ENCODE peak calls at places on chromosomes 1 and 21, in seven cellular contexts. One of them, this sample, is unnamed.
A peak's percentile ranks its signal among the peaks of the same experiment; 100 is the strongest.

GRCh38 chr1:245687636-245688535 is 533.1 kb downstream of the KIF26B start:
- DNase-seq in ovary: no peak
- DNase-seq in transverse colon: no peak
- DNase-seq in breast epithelium: no peak
- DNase-seq in uterus: no peak
- DNase-seq in spleen: peak; percentile 75
- DNase-seq in prostate gland: no peak
- DNase-seq in this sample: no peak

GRCh38 chr1:154407021-154407865 is 2.1 kb downstream of the IL6R start:
- DNase-seq in prostate gland: peak; percentile 77
- DNase-seq in breast epithelium: no peak
- DNase-seq in ovary: no peak
- DNase-seq in spleen: no peak
- DNase-seq in uterus: no peak
- DNase-seq in transverse colon: no peak
- DNase-seq in this sample: peak; percentile 78

GRCh38 chr1:204450461-204451257 is 39.0 kb upstream of the PPP1R15B start:
- DNase-seq in prostate gland: peak; percentile 46
- DNase-seq in ovary: no peak
- DNase-seq in uterus: no peak
- DNase-seq in breast epithelium: no peak
- DNase-seq in transverse colon: peak; percentile 92
- DNase-seq in spleen: peak; percentile 62
- DNase-seq in this sample: peak; percentile 71

GRCh38 chr1:54804471-54805132 is 3.5 kb upstream of the TTC22 start:
- DNase-seq in transverse colon: peak; percentile 44
- DNase-seq in ovary: no peak
- DNase-seq in breast epithelium: no peak
- DNase-seq in spleen: no peak
- DNase-seq in prostate gland: no peak
- DNase-seq in uterus: no peak
- DNase-seq in this sample: no peak

GRCh38 chr1:165551469-165551868 is 7.7 kb downstream of the LRRC52 start:
- DNase-seq in spleen: no peak
- DNase-seq in transverse colon: no peak
- DNase-seq in ovary: no peak
- DNase-seq in uterus: no peak
- DNase-seq in breast epithelium: no peak
- DNase-seq in prostate gland: no peak
- DNase-seq in this sample: no peak

GRCh38 chr1:218587890-218588289 is 242.8 kb downstream of the TGFB2 start:
- DNase-seq in breast epithelium: no peak
- DNase-seq in spleen: no peak
- DNase-seq in ovary: no peak
- DNase-seq in transverse colon: no peak
- DNase-seq in uterus: no peak
- DNase-seq in prostate gland: no peak
- DNase-seq in this sample: no peak

GRCh38 chr1:222171005-222171404 is 376.9 kb downstream of the HHIPL2 start:
- DNase-seq in spleen: no peak
- DNase-seq in uterus: no peak
- DNase-seq in ovary: no peak
- DNase-seq in breast epithelium: no peak
- DNase-seq in prostate gland: no peak
- DNase-seq in transverse colon: no peak
- DNase-seq in this sample: no peak

GRCh38 chr21:29240136-29240535 is 58.6 kb upstream of the BACH1 start:
- DNase-seq in transverse colon: no peak
- DNase-seq in breast epithelium: no peak
- DNase-seq in prostate gland: no peak
- DNase-seq in ovary: no peak
- DNase-seq in uterus: no peak
- DNase-seq in spleen: no peak
- DNase-seq in this sample: no peak

GRCh38 chr21:27108228-27108627 is 141.3 kb upstream of the ADAMTS5 start:
- DNase-seq in breast epithelium: no peak
- DNase-seq in transverse colon: no peak
- DNase-seq in ovary: no peak
- DNase-seq in prostate gland: no peak
- DNase-seq in spleen: no peak
- DNase-seq in uterus: no peak
- DNase-seq in this sample: no peak

GRCh38 chr1:87435484-87435883 is 106.8 kb downstream of the LMO4 start:
- DNase-seq in spleen: no peak
- DNase-seq in uterus: no peak
- DNase-seq in breast epithelium: no peak
- DNase-seq in ovary: peak; percentile 18
- DNase-seq in transverse colon: no peak
- DNase-seq in prostate gland: no peak
- DNase-seq in this sample: no peak

GRCh38 chr1:176617881-176618280 is 154.9 kb downstream of the PAPPA2 start:
- DNase-seq in uterus: no peak
- DNase-seq in spleen: no peak
- DNase-seq in transverse colon: no peak
- DNase-seq in prostate gland: no peak
- DNase-seq in ovary: no peak
- DNase-seq in breast epithelium: no peak
- DNase-seq in this sample: no peak

GRCh38 chr1:235931181-235931738 is 64.6 kb upstream of the LYST start:
- DNase-seq in ovary: no peak
- DNase-seq in spleen: no peak
- DNase-seq in uterus: no peak
- DNase-seq in breast epithelium: no peak
- DNase-seq in prostate gland: no peak
- DNase-seq in transverse colon: no peak
- DNase-seq in this sample: no peak

GRCh38 chr1:212916395-212917133 is 33.8 kb upstream of the VASH2 start:
- DNase-seq in uterus: no peak
- DNase-seq in prostate gland: peak; percentile 10
- DNase-seq in breast epithelium: no peak
- DNase-seq in transverse colon: peak; percentile 19
- DNase-seq in spleen: peak; percentile 74
- DNase-seq in ovary: no peak
- DNase-seq in this sample: no peak

GRCh38 chr1:59686170-59686569 is 128.6 kb upstream of the HOOK1 start:
- DNase-seq in uterus: no peak
- DNase-seq in spleen: no peak
- DNase-seq in ovary: no peak
- DNase-seq in breast epithelium: no peak
- DNase-seq in prostate gland: peak; percentile 37
- DNase-seq in transverse colon: no peak
- DNase-seq in this sample: peak; percentile 59

GRCh38 chr1:6141601-6142000 is 38.5 kb downstream of the CHD5 start:
- DNase-seq in spleen: no peak
- DNase-seq in transverse colon: no peak
- DNase-seq in prostate gland: no peak
- DNase-seq in uterus: no peak
- DNase-seq in breast epithelium: no peak
- DNase-seq in ovary: no peak
- DNase-seq in this sample: no peak

GRCh38 chr1:115642168-115643072 is 650 bp downstream of the VANGL1 start:
- DNase-seq in transverse colon: peak; percentile 69
- DNase-seq in breast epithelium: no peak
- DNase-seq in spleen: peak; percentile 78
- DNase-seq in uterus: peak; percentile 26
- DNase-seq in prostate gland: peak; percentile 57
- DNase-seq in ovary: peak; percentile 28
- DNase-seq in this sample: no peak

GRCh38 chr1:46621930-46622329 is 5.3 kb upstream of the MOB3C start:
- DNase-seq in prostate gland: no peak
- DNase-seq in uterus: no peak
- DNase-seq in spleen: no peak
- DNase-seq in breast epithelium: no peak
- DNase-seq in ovary: no peak
- DNase-seq in transverse colon: no peak
- DNase-seq in this sample: no peak

GRCh38 chr21:44880762-44881585 is 7.5 kb upstream of the PTTG1IP start:
- DNase-seq in breast epithelium: no peak
- DNase-seq in transverse colon: no peak
- DNase-seq in ovary: no peak
- DNase-seq in spleen: no peak
- DNase-seq in prostate gland: no peak
- DNase-seq in uterus: no peak
- DNase-seq in this sample: no peak

GRCh38 chr21:44876849-44877575 is 3.5 kb upstream of the PTTG1IP start:
- DNase-seq in prostate gland: no peak
- DNase-seq in ovary: no peak
- DNase-seq in uterus: no peak
- DNase-seq in spleen: no peak
- DNase-seq in transverse colon: no peak
- DNase-seq in breast epithelium: no peak
- DNase-seq in this sample: no peak

GRCh38 chr21:44875341-44875740 is 1.9 kb upstream of the PTTG1IP start:
- DNase-seq in ovary: no peak
- DNase-seq in breast epithelium: no peak
- DNase-seq in spleen: no peak
- DNase-seq in transverse colon: no peak
- DNase-seq in prostate gland: peak; percentile 40
- DNase-seq in uterus: no peak
- DNase-seq in this sample: no peak

GRCh38 chr21:44881586-44881939 is 8.1 kb upstream of the PTTG1IP start:
- DNase-seq in transverse colon: no peak
- DNase-seq in spleen: no peak
- DNase-seq in prostate gland: no peak
- DNase-seq in ovary: no peak
- DNase-seq in uterus: no peak
- DNase-seq in breast epithelium: no peak
- DNase-seq in this sample: no peak

GRCh38 chr21:44878053-44878982 is 4.8 kb upstream of the PTTG1IP start:
- DNase-seq in transverse colon: peak; percentile 39
- DNase-seq in uterus: no peak
- DNase-seq in prostate gland: no peak
- DNase-seq in breast epithelium: no peak
- DNase-seq in ovary: no peak
- DNase-seq in spleen: no peak
- DNase-seq in this sample: no peak
- TF ChIP-seq POLR2A in transverse colon: no peak
- TF ChIP-seq POLR2A in uterus: no peak
- TF ChIP-seq POLR2A in prostate gland: no peak
- TF ChIP-seq POLR2A in breast epithelium: no peak
- TF ChIP-seq POLR2A in ovary: no peak
- TF ChIP-seq POLR2A in spleen: no peak
- TF ChIP-seq POLR2A in this sample: no peak

DNA sequence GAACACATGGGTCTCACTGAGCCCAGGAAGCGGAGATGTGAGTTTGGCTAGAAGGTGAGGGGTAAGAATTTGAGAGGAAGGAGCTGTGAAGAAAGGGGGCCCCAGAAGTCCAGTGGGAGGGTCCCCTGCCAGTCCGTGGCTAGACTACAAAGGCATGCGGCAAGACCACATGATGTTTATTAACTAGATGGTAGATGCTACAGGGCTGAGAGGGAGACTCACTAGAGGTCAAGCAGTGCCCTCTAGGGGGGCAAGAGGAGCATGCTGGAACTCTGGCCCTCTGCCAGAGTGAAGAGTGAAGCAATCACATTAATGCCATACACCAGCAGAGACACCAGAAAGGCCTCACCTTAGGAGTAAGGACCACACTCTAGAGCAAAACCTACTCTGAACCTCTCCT is 12.2 kb downstream of the KIAA0319L start:
- DNase-seq in transverse colon: peak; percentile 35
- DNase-seq in breast epithelium: no peak
- DNase-seq in uterus: no peak
- DNase-seq in prostate gland: no peak
- DNase-seq in spleen: no peak
- DNase-seq in ovary: no peak
- DNase-seq in this sample: no peak
- TF ChIP-seq CTCF in transverse colon: no peak
- TF ChIP-seq CTCF in breast epithelium: no peak
- TF ChIP-seq CTCF in uterus: no peak
- TF ChIP-seq CTCF in prostate gland: no peak
- TF ChIP-seq CTCF in spleen: peak; percentile 37
- TF ChIP-seq CTCF in ovary: no peak
- TF ChIP-seq CTCF in this sample: no peak

GRCh38 chr1:22210176-22210575 is 67.3 kb upstream of the WNT4 start:
- DNase-seq in ovary: no peak
- DNase-seq in breast epithelium: no peak
- DNase-seq in uterus: no peak
- DNase-seq in transverse colon: no peak
- DNase-seq in spleen: peak; percentile 35
- DNase-seq in prostate gland: no peak
- DNase-seq in this sample: no peak

GRCh38 chr1:22208973-22209378 is 66.1 kb upstream of the WNT4 start:
- DNase-seq in prostate gland: no peak
- DNase-seq in breast epithelium: no peak
- DNase-seq in uterus: no peak
- DNase-seq in transverse colon: no peak
- DNase-seq in spleen: peak; percentile 10
- DNase-seq in ovary: no peak
- DNase-seq in this sample: no peak

GRCh38 chr1:22210636-22211035 is 67.7 kb upstream of the WNT4 start:
- DNase-seq in uterus: no peak
- DNase-seq in transverse colon: no peak
- DNase-seq in breast epithelium: no peak
- DNase-seq in spleen: peak; percentile 47
- DNase-seq in prostate gland: no peak
- DNase-seq in ovary: no peak
- DNase-seq in this sample: no peak

GRCh38 chr1:22216210-22216883 is 73.5 kb upstream of the WNT4 start:
- DNase-seq in uterus: no peak
- DNase-seq in ovary: no peak
- DNase-seq in prostate gland: no peak
- DNase-seq in breast epithelium: no peak
- DNase-seq in spleen: peak; percentile 49
- DNase-seq in transverse colon: no peak
- DNase-seq in this sample: no peak

GRCh38 chr1:22212400-22213233 is 69.7 kb upstream of the WNT4 start:
- DNase-seq in prostate gland: no peak
- DNase-seq in breast epithelium: no peak
- DNase-seq in ovary: no peak
- DNase-seq in transverse colon: no peak
- DNase-seq in uterus: no peak
- DNase-seq in spleen: peak; percentile 28
- DNase-seq in this sample: no peak
- H3K27me3 ChIP-seq in prostate gland: peaks cover 3% of the 10 kb centered on the region
- H3K27me3 ChIP-seq in breast epithelium: no peaks in the 10 kb centered on the region
- H3K27me3 ChIP-seq in ovary: no peaks in the 10 kb centered on the region
- H3K27me3 ChIP-seq in transverse colon: peaks cover 66% of the 10 kb centered on the region
- H3K27me3 ChIP-seq in uterus: peaks cover 14% of the 10 kb centered on the region
- H3K27me3 ChIP-seq in spleen: no peaks in the 10 kb centered on the region
- H3K27me3 ChIP-seq in this sample: peaks cover 53% of the 10 kb centered on the region

DNA sequence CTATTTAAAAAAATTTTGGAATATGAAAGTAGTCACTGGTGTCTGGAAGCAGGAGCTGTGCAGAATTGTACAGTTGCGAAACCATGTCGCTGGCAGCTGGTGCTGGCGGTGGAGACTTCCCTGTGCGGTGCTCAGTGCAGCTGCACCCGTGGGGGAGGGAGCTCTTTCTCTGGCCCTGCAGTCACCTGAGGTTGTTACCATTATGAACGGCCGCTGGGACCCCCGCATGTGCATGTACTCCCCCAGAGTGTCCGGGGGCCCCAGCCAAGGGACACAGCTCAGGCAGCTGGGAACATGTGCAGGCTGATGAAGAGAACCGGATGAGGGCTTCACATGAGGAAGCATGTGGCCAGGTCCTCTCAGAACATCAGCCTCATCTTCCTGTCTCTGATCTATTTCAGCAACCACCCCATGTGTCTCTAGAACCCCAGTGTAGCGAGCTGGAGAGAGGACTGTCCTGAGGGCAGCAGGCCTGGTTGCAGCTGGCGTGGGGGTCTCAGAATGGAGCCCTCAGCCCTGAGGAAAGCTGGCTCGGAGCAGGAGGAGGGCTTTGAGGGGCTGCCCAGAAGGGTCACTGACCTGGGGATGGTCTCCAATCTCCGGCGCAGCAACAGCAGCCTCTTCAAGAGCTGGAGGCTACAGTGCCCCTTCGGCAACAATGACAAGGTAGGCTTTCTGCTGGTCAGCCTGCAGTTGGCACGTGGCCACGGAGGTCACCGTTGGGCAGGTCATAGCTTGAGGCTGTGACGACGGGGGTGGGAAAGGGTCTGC is at the start of gene TRPM2:
- DNase-seq in spleen: peak; percentile 87
- DNase-seq in transverse colon: peak; percentile 52
- DNase-seq in uterus: no peak
- DNase-seq in ovary: no peak
- DNase-seq in breast epithelium: no peak
- DNase-seq in prostate gland: no peak
- DNase-seq in this sample: peak; percentile 48
- TF ChIP-seq POLR2A in spleen: no peak
- TF ChIP-seq POLR2A in transverse colon: no peak
- TF ChIP-seq POLR2A in uterus: no peak
- TF ChIP-seq POLR2A in ovary: no peak
- TF ChIP-seq POLR2A in breast epithelium: no peak
- TF ChIP-seq POLR2A in prostate gland: no peak
- TF ChIP-seq POLR2A in this sample: no peak